ENCODE peak calls at places on chromosomes 11 and 22, in six cellular contexts. One of them, this sample, is unnamed.

GRCh38 chr11:114348200-114349191 is 51.8 kb downstream of the C11orf71 start:
- DNase-seq in Peyer's patch: peak; percentile 61
- DNase-seq in AG10803: peak; percentile 78
- DNase-seq in activated CD4-positive, alpha-beta T cell treated with anti-CD3 and anti-CD28 coated beads for 36 hours: peak; percentile 38
- DNase-seq in GM10248: no peak
- DNase-seq in HEK293T: peak; percentile 20
- DNase-seq in this sample: peak; percentile 75

GRCh38 chr11:125790825-125791224 is 2.9 kb downstream of the PATE3 start:
- DNase-seq in Peyer's patch: no peak
- DNase-seq in AG10803: no peak
- DNase-seq in activated CD4-positive, alpha-beta T cell treated with anti-CD3 and anti-CD28 coated beads for 36 hours: no peak
- DNase-seq in GM10248: no peak
- DNase-seq in HEK293T: no peak
- DNase-seq in this sample: no peak

GRCh38 chr11:89347071-89347470 is 144.1 kb downstream of the NOX4 start:
- DNase-seq in Peyer's patch: no peak
- DNase-seq in AG10803: no peak
- DNase-seq in activated CD4-positive, alpha-beta T cell treated with anti-CD3 and anti-CD28 coated beads for 36 hours: no peak
- DNase-seq in GM10248: no peak
- DNase-seq in HEK293T: no peak
- DNase-seq in this sample: no peak

GRCh38 chr11:47393163-47394049 is 15.0 kb upstream of the SLC39A13 start:
- DNase-seq in Peyer's patch: peak; percentile 57
- DNase-seq in AG10803: peak; percentile 64
- DNase-seq in activated CD4-positive, alpha-beta T cell treated with anti-CD3 and anti-CD28 coated beads for 36 hours: no peak
- DNase-seq in GM10248: peak; percentile 61
- DNase-seq in HEK293T: no peak
- DNase-seq in this sample: peak; percentile 51

GRCh38 chr11:19460718-19461405 is 220.1 kb upstream of the E2F8 start:
- DNase-seq in Peyer's patch: no peak
- DNase-seq in AG10803: no peak
- DNase-seq in activated CD4-positive, alpha-beta T cell treated with anti-CD3 and anti-CD28 coated beads for 36 hours: no peak
- DNase-seq in GM10248: no peak
- DNase-seq in HEK293T: no peak
- DNase-seq in this sample: no peak

GRCh38 chr11:77981346-77981947 is 13.0 kb downstream of the INTS4 start:
- DNase-seq in Peyer's patch: no peak
- DNase-seq in AG10803: peak; percentile 12
- DNase-seq in activated CD4-positive, alpha-beta T cell treated with anti-CD3 and anti-CD28 coated beads for 36 hours: no peak
- DNase-seq in GM10248: no peak
- DNase-seq in HEK293T: no peak
- DNase-seq in this sample: no peak

GRCh38 chr11:120096756-120097191 is 41.1 kb downstream of the TRIM29 start:
- DNase-seq in Peyer's patch: no peak
- DNase-seq in AG10803: no peak
- DNase-seq in activated CD4-positive, alpha-beta T cell treated with anti-CD3 and anti-CD28 coated beads for 36 hours: no peak
- DNase-seq in GM10248: no peak
- DNase-seq in HEK293T: peak; percentile 42
- DNase-seq in this sample: no peak

GRCh38 chr22:31248138-31248745 is 36.1 kb downstream of the LIMK2 start:
- DNase-seq in Peyer's patch: peak; percentile 78
- DNase-seq in AG10803: peak; percentile 89
- DNase-seq in activated CD4-positive, alpha-beta T cell treated with anti-CD3 and anti-CD28 coated beads for 36 hours: peak; percentile 78
- DNase-seq in GM10248: peak; percentile 63
- DNase-seq in HEK293T: peak; percentile 85
- DNase-seq in this sample: peak; percentile 60

GRCh38 chr11:76077575-76078150 is 128.6 kb downstream of the WNT11 start:
- DNase-seq in Peyer's patch: no peak
- DNase-seq in AG10803: no peak
- DNase-seq in activated CD4-positive, alpha-beta T cell treated with anti-CD3 and anti-CD28 coated beads for 36 hours: no peak
- DNase-seq in GM10248: no peak
- DNase-seq in HEK293T: no peak
- DNase-seq in this sample: peak; percentile 57

GRCh38 chr11:94895971-94896370 is 77.4 kb downstream of the CWC15 start:
- DNase-seq in Peyer's patch: no peak
- DNase-seq in AG10803: peak; percentile 64
- DNase-seq in activated CD4-positive, alpha-beta T cell treated with anti-CD3 and anti-CD28 coated beads for 36 hours: no peak
- DNase-seq in GM10248: no peak
- DNase-seq in HEK293T: no peak
- DNase-seq in this sample: peak; percentile 43